ENCODE peak calls at places on chromosomes 12 and 14, in seven cellular contexts. G is NCI-H345; Q is Caki2; E is astrocyte of the spinal cord; F is activated CD8-positive, alpha-beta memory T cell treated with anti-CD3 and anti-CD28 coated beads for 24 hours; X is HCT116; J is MG63. R is an unnamed sample.

GRCh38 chr14:92012121-92012748 is 27.6 kb downstream of the TRIP11 start:
- DNase-seq in G (no peak), J (no peak), F (no peak), X (no peak), Q (no peak), E (no peak), R (no peak)

GRCh38 chr12:52832451-52832850 is 1.7 kb downstream of the KRT79 start:
- DNase-seq in X (no peak), J (no peak), F (no peak), G (no peak), E (no peak), Q (no peak), R (no peak)

GRCh38 chr12:54388214-54389138 is 3.9 kb upstream of the ZNF385A start:
- DNase-seq in F (no peak), Q (no peak), X (no peak), E (no peak), J (no peak), G (no peak), R (no peak)

GRCh38 chr14:69719501-69719951 is 47.4 kb upstream of the SRSF5 start:
- DNase-seq in G (no peak), X (no peak), Q (no peak), E (peak), F (peak), J (peak), R (no peak)

GRCh38 chr12:25207883-25208282 is 12.8 kb downstream of the ETFRF1 start:
- DNase-seq in X (no peak), Q (no peak), F (no peak), J (no peak), E (no peak), G (no peak), R (no peak)

GRCh38 chr14:52055215-52055614 is 13.6 kb downstream of the NID2 start:
- DNase-seq in X (no peak), J (no peak), Q (no peak), G (no peak), F (no peak), E (no peak), R (no peak)

GRCh38 chr12:71045781-71046180 is 112.0 kb downstream of the TSPAN8 start:
- DNase-seq in X (no peak), Q (no peak), E (peak), F (no peak), G (no peak), J (peak), R (no peak)

GRCh38 chr12:42474391-42474790 is 115.2 kb downstream of the PRICKLE1 start:
- DNase-seq in X (peak), F (no peak), G (no peak), E (no peak), J (peak), Q (peak), R (no peak)

GRCh38 chr12:54052745-54053624 is 650 bp upstream of the HOXC4 start:
- DNase-seq in J (no peak), Q (no peak), G (no peak), F (peak), E (peak), X (no peak), R (no peak)

GRCh38 chr14:30283822-30284446 is 275.0 kb upstream of the G2E3 start:
- DNase-seq in G (no peak), X (peak), Q (peak), J (peak), F (no peak), E (peak), R (peak)

GRCh38 chr14:81684696-81685095 is 151.0 kb upstream of the SEL1L start:
- DNase-seq in X (no peak), J (no peak), F (no peak), Q (no peak), G (no peak), E (no peak), R (no peak)

GRCh38 chr12:110316861-110317260 is 35.8 kb downstream of the ATP2A2 start:
- DNase-seq in G (no peak), F (no peak), J (no peak), X (no peak), Q (no peak), E (peak), R (no peak)